ENCODE peak calls at places on chromosomes 7 and 10, in four cellular contexts. K, Q, D and X are unnamed samples.

GRCh38 chr10:122495406-122496340 is 34.3 kb downstream of the HTRA1 start:
- DNase-seq in D (peak), K (no peak), Q (peak), X (no peak)

GRCh38 chr10:132443998-132444876 is 47.2 kb downstream of the PWWP2B start:
- DNase-seq in D (no peak), K (no peak), Q (no peak), X (no peak)

GRCh38 chr7:37480642-37481041 is 32.0 kb upstream of the ELMO1 start:
- DNase-seq in D (no peak), Q (no peak), K (no peak), X (no peak)

GRCh38 chr7:104926905-104927454 is 87.0 kb upstream of the KMT2E start:
- DNase-seq in D (no peak), K (no peak), Q (no peak), X (no peak)

GRCh38 chr10:69333205-69333604 is 54.9 kb downstream of the HK1 start:
- DNase-seq in K (no peak), D (peak), Q (peak), X (no peak)

GRCh38 chr7:50359995-50360925 is 55.7 kb downstream of the IKZF1 start:
- DNase-seq in K (peak), D (peak), Q (no peak), X (peak)

GRCh38 chr10:132301371-132302330 is 6.1 kb downstream of the STK32C start:
- DNase-seq in Q (no peak), K (no peak), D (no peak), X (peak)

GRCh38 chr7:140213684-140214074 is 36.9 kb upstream of the KDM7A start:
- DNase-seq in Q (no peak), D (peak), K (no peak), X (no peak)

GRCh38 chr7:5532520-5533335 is 109.1 kb upstream of the TNRC18 start:
- DNase-seq in Q (no peak), D (peak), K (no peak), X (peak)

GRCh38 chr7:4436361-4436899 is 245.7 kb upstream of the FOXK1 start:
- DNase-seq in Q (no peak), K (no peak), D (no peak), X (no peak)

GRCh38 chr7:23618241-23618640 is 21.1 kb downstream of the CCDC126 start:
- DNase-seq in D (no peak), Q (no peak), K (no peak), X (no peak)

GRCh38 chr7:151117565-151117964 is 31.3 kb downstream of the AGAP3 start:
- DNase-seq in D (no peak), K (peak), Q (no peak), X (no peak)

GRCh38 chr7:43196379-43196778 is 83.9 kb downstream of the HECW1 start:
- DNase-seq in K (no peak), D (no peak), Q (no peak), X (no peak)

GRCh38 chr10:25226775-25227682 is 52.2 kb downstream of the GPR158 start:
- DNase-seq in D (peak), Q (peak), K (no peak), X (no peak)

GRCh38 chr7:41967156-41967555 is 264.3 kb upstream of the INHBA start:
- DNase-seq in D (peak), Q (no peak), K (no peak), X (no peak)

GRCh38 chr10:104349623-104350142 is 4.0 kb upstream of the CFAP58 start:
- DNase-seq in Q (no peak), K (no peak), D (peak), X (no peak)

GRCh38 chr7:156180451-156181229 is 368.4 kb upstream of the SHH start:
- DNase-seq in Q (no peak), D (no peak), K (no peak), X (no peak)

GRCh38 chr10:3213174-3213573 is 40.6 kb upstream of the PITRM1 start:
- DNase-seq in Q (no peak), K (no peak), D (no peak), X (no peak)

GRCh38 chr7:118224521-118224920 is at the start of gene ANKRD7:
- DNase-seq in K (no peak), Q (no peak), D (no peak), X (no peak)

GRCh38 chr10:59672150-59672875 is 37.3 kb downstream of the SLC16A9 start:
- DNase-seq in Q (no peak), D (no peak), K (no peak), X (no peak)

GRCh38 chr7:106285801-106286492 is 1.2 kb upstream of the NAMPT start:
- DNase-seq in Q (no peak), K (no peak), D (peak), X (no peak)

GRCh38 chr10:78656397-78656796 is 412.4 kb upstream of the ZMIZ1 start:
- DNase-seq in K (no peak), Q (peak), D (no peak), X (no peak)

GRCh38 chr7:80722596-80723141 is 84.2 kb downstream of the CD36 start:
- DNase-seq in K (no peak), D (peak), Q (no peak), X (no peak)

GRCh38 chr7:89661876-89662275 is 492.4 kb upstream of the STEAP1 start:
- DNase-seq in K (no peak), Q (no peak), D (no peak), X (no peak)

GRCh38 chr10:128337860-128338378 is 211.7 kb upstream of the MKI67 start:
- DNase-seq in K (no peak), Q (no peak), D (no peak), X (no peak)

GRCh38 chr7:41134242-41134872 is 568.5 kb downstream of the INHBA start:
- DNase-seq in Q (no peak), K (no peak), D (peak), X (no peak)